ENCODE peak calls at places on chromosomes 12 and 14, in eight cellular contexts. Q is AG04449, K is A549, I is GM23338, G is breast epithelium, J is left lung, N is psoas muscle, C is lower leg skin. Y is an unnamed sample.

GRCh38 chr12:82672811-82673495 is 13.8 kb upstream of the TMTC2 start:
- DNase-seq in N (no peak), Q (no peak), G (no peak), J (no peak), I (no peak), C (no peak), K (no peak), Y (no peak)

GRCh38 chr14:89614009-89614691 is 197.1 kb upstream of the FOXN3 start:
- DNase-seq in J (no peak), I (no peak), K (no peak), N (no peak), C (no peak), G (no peak), Q (no peak), Y (no peak)

GRCh38 chr12:90010089-90010488 is 301.5 kb upstream of the ATP2B1 start:
- DNase-seq in Q (no peak), K (no peak), G (no peak), I (peak; percentile 13), C (no peak), N (no peak), J (no peak), Y (no peak)

GRCh38 chr14:38290601-38291190 is 34.8 kb upstream of the CLEC14A start:
- DNase-seq in N (no peak), I (no peak), C (no peak), K (no peak), G (no peak), J (no peak), Q (peak; percentile 75), Y (peak; percentile 90)

GRCh38 chr12:95336387-95337067 is 118.9 kb downstream of the VEZT start:
- DNase-seq in K (peak; percentile 77), N (peak; percentile 41), J (no peak), C (no peak), I (peak; percentile 94), G (peak; percentile 69), Q (peak; percentile 46), Y (peak; percentile 83)

GRCh38 chr12:43740511-43741100 is 18.0 kb downstream of the PUS7L start:
- DNase-seq in J (no peak), K (no peak), N (no peak), C (no peak), Q (no peak), G (no peak), I (no peak), Y (peak; percentile 7)

GRCh38 chr12:122206976-122207375 is 3.5 kb downstream of the B3GNT4 start:
- DNase-seq in C (peak; percentile 81), K (no peak), Q (no peak), N (no peak), G (no peak), J (no peak), I (no peak), Y (no peak)

GRCh38 chr14:101358726-101359125 is 202.6 kb upstream of the DIO3 start:
- DNase-seq in J (no peak), G (no peak), K (no peak), Q (no peak), I (no peak), C (peak; percentile 85), N (no peak), Y (no peak)

GRCh38 chr12:124531281-124531745 is 36.1 kb downstream of the NCOR2 start:
- DNase-seq in N (no peak), C (no peak), J (peak; percentile 59), K (no peak), I (peak; percentile 46), Q (no peak), G (no peak), Y (no peak)

GRCh38 chr12:16586350-16587109 is 19.4 kb downstream of the LMO3 start:
- DNase-seq in K (no peak), I (no peak), C (no peak), Q (no peak), N (peak; percentile 46), J (no peak), G (no peak), Y (peak; percentile 63)

DNA sequence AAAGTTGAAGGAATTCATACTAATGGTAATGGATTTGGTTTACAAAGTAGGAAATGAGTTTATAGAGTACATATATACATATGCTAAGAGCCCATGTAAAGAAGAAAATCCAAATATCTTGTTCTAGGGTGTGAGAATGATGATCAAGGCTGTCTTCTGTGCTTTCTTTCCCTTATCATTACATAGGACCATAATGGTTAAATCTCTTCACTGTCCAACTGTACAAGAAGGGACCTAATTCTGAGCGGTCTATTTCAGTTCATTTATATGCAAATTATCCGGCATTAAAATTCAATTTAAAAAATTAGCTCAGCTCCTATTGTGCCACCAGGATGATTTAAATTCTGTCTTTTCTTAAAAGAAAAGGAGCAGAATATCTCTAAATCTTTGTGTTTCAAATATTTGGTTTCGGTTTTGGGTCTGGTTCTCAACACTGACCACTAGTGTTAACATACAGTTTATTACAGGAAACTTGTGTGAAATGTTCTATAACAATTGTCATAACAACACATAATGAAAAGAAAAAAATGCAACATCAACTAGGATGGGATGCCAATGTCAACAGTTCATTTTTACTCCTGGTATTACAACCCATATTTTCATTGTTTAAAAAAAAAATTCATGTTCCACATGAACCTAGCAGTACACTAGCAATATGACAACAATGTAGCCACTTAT is 16.8 kb downstream of the OR4K1 start:
- DNase-seq in K (no peak), G (no peak), J (no peak), Q (no peak), N (no peak), C (no peak), I (no peak), Y (no peak)
- TF ChIP-seq CTCF in K (peak; percentile 39), G (no peak), J (no peak), Q (no peak), N (no peak), C (no peak), I (no peak), Y (no peak)

GRCh38 chr12:57243521-57244305 is 7.3 kb downstream of the STAC3 start:
- DNase-seq in Q (no peak), I (peak; percentile 95), K (peak; percentile 93), N (peak; percentile 81), G (peak; percentile 79), C (peak; percentile 95), J (peak; percentile 92), Y (peak; percentile 68)
- H3K4me3 ChIP-seq in Q (peak overlapping the region; percentile 49), I (peak overlapping the region; percentile 85), K (peak overlapping the region; percentile 48), N (peak overlapping the region; percentile 56), G (peak overlapping the region; percentile 23), C (no peak overlapping the region), J (peak overlapping the region; percentile 22), Y (peak overlapping the region; percentile 40)

DNA sequence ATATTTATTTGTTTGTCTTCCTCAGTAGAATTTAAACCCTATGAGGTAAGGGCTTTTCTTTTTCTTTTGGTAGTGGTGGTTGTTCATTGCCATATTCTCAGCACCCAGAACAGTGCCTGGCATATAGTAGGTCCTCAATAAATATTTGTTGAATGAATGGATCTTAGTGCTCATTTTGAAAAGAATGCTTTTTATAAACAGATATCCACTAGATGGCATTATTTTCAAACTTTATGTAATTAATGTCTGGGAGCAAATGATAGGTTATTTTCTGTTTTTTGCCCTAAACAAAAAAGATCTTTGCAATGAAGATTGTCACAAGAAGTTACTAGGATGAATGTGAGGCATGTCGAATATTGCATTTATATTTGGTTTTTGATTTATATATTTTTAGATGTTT is 64.1 kb downstream of the RAD51B start:
- DNase-seq in I (no peak), Q (no peak), C (no peak), G (no peak), N (no peak), J (no peak), K (peak; percentile 18), Y (peak; percentile 41)
- TF ChIP-seq CTCF in I (no peak), Q (no peak), C (no peak), G (peak; percentile 45), N (peak; percentile 42), J (no peak), K (peak; percentile 65), Y (peak; percentile 26)

DNA sequence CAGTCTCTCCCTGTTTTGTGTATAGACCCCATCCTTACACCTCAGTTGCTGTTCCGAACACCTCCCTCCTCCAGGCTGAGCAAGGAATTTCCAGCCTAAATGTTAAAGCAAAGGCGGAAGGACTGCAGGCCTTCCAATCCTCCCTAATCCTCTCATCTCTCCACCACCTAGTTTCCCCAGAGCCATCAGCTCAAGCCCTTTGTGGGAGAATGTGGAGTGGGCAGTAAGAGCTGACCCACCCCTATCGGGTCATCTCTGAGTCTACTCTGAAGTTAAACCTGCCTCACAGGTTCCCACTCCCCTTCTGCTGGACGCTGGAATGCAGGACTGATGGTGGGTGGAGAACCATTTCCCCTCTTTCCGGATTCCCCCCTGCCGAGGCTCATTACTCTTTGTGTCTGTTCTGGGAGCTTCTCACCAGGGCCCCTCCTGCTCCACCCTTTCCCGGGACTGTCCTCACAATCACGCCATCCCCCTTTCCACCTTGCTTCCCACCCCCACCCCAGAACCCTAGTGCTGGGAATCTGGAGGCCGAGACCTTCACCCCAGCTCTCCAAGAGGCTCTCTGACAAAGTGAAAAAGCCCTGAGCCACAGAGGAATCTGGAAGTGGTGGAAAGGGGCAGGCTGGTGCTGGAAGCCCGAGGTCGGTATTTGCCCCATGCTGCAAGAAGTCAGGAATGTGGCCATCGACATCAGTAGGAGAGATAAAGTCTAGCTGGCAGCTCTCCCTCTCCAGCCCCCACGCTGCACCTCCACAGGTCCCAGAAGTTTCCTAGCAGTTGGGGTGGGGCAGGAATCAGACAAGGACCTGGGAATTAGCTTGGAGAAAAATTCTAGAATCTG is 3.3 kb upstream of the KRT18 start:
- DNase-seq in I (peak; percentile 90), J (no peak), N (no peak), K (no peak), Q (peak; percentile 52), C (no peak), G (no peak), Y (no peak)
- H3K4me3 ChIP-seq in I (peak overlapping the region; percentile 86), J (no peak overlapping the region), N (no peak overlapping the region), K (no peak overlapping the region), Q (peak overlapping the region; percentile 15), C (no peak overlapping the region), G (no peak overlapping the region), Y (no peak overlapping the region)

GRCh38 chr12:3122841-3123678 is 45.9 kb downstream of the TSPAN9 start:
- DNase-seq in G (no peak), K (no peak), I (peak; percentile 47), N (peak; percentile 74), J (no peak), Q (no peak), C (peak; percentile 88), Y (peak; percentile 81)
- TF ChIP-seq CTCF in G (peak; percentile 8), K (no peak), I (no peak), N (no peak), J (peak; percentile 18), Q (no peak), C (no peak), Y (peak; percentile 29)

GRCh38 chr12:27988594-27989233 is 16.2 kb upstream of the PTHLH start:
- DNase-seq in C (no peak), I (no peak), J (no peak), G (no peak), K (no peak), Q (no peak), N (no peak), Y (no peak)
- H3K4me3 ChIP-seq in C (no peak overlapping the region), I (no peak overlapping the region), J (no peak overlapping the region), G (no peak overlapping the region), K (no peak overlapping the region), Q (no peak overlapping the region), N (no peak overlapping the region), Y (no peak overlapping the region)

DNA sequence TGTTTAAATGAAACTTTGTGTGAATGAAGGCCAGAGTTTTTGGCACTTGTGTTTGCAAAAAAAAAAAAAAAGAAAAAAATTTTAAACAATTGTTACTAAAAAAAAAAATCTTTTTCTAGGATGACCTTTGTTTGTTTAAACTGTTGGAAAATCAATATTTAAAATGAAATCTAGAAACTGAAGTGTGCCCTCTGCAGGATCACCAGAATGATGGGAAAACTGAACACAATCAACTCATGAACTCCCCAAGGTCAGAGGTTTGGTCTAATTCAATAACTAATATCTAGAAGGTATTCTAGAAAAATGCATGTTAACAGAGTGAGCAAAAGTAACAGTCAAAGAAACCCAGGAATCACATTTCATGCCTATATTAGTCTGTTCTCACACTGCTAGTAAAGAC is 448.9 kb downstream of the FLRT2 start:
- DNase-seq in C (no peak), Q (no peak), N (no peak), J (no peak), G (no peak), K (no peak), I (no peak), Y (no peak)
- TF ChIP-seq CTCF in C (no peak), Q (no peak), N (no peak), J (no peak), G (no peak), K (no peak), I (peak; percentile 26), Y (peak; percentile 8)